ENCODE peak calls at places on chromosomes 16 and 17, in five cellular contexts. H is left kidney, P is IMR-90, L is A549, W is GM04503. C is an unnamed sample.

GRCh38 chr16:27436065-27436464 is 34.1 kb downstream of the IL21R start:
- DNase-seq in L (no peak), W (no peak), H (no peak), P (no peak), C (no peak)

GRCh38 chr16:80029706-80030481 is 429.4 kb upstream of the MAF start:
- DNase-seq in L (no peak), W (no peak), P (no peak), H (no peak), C (no peak)

GRCh38 chr17:40702271-40702670 is 1.3 kb downstream of the KRT24 start:
- DNase-seq in H (no peak), L (no peak), W (no peak), P (no peak), C (no peak)

GRCh38 chr16:74700206-74701040 is at the start of gene MLKL:
- DNase-seq in L (peak; percentile 72), P (peak; percentile 26), H (peak; percentile 62), W (no peak), C (no peak)

GRCh38 chr17:31388770-31389672 is 2.5 kb upstream of the RAB11FIP4 start:
- DNase-seq in L (peak; percentile 82), H (peak; percentile 47), P (no peak), W (no peak), C (no peak)

GRCh38 chr17:6241381-6241780 is 171.2 kb downstream of the WSCD1 start:
- DNase-seq in P (no peak), L (peak; percentile 25), H (no peak), W (no peak), C (no peak)

GRCh38 chr17:15920758-15921239 is 24.1 kb upstream of the ADORA2B start:
- DNase-seq in W (peak; percentile 77), H (no peak), L (peak; percentile 77), P (peak; percentile 97), C (no peak)

GRCh38 chr17:19338031-19338990 is 24.2 kb downstream of the B9D1 start:
- DNase-seq in H (peak; percentile 86), L (peak; percentile 82), P (peak; percentile 13), W (no peak), C (peak; percentile 33)

GRCh38 chr16:592518-593306 is 2.8 kb downstream of the RAB40C start:
- DNase-seq in W (no peak), P (no peak), L (no peak), H (peak; percentile 83), C (no peak)

C was measured in ovary.